ENCODE peak calls at places on chromosomes 6 and 20, in four cellular contexts. G is epithelial cell of proximal tubule; S is natural killer cell; M is CD4-positive, alpha-beta T cell. Z is an unnamed sample.

GRCh38 chr6:129567374-129567773 is 142.6 kb downstream of the ARHGAP18 start:
- DNase-seq in G (no peak), S (no peak), M (no peak), Z (no peak)

GRCh38 chr6:106973018-106973840 is 1.3 kb downstream of the CD24 start:
- DNase-seq in G (no peak), M (no peak), S (no peak), Z (no peak)

GRCh38 chr6:47413752-47414516 is 63.7 kb upstream of the CD2AP start:
- DNase-seq in S (no peak), G (no peak), M (no peak), Z (no peak)

GRCh38 chr6:139080255-139080920 is 51.8 kb downstream of the ABRACL start:
- DNase-seq in M (no peak), G (no peak), S (no peak), Z (no peak)

GRCh38 chr20:36277546-36277945 is 28.6 kb upstream of the DLGAP4 start:
- DNase-seq in M (no peak), S (no peak), G (no peak), Z (no peak)

GRCh38 chr6:33192105-33192646 is at the start of gene COL11A2:
- DNase-seq in G (no peak), S (no peak), M (no peak), Z (no peak)

GRCh38 chr6:30557683-30557981 is 537 bp downstream of the PRR3 start:
- DNase-seq in M (no peak), G (no peak), S (no peak), Z (no peak)

GRCh38 chr6:140921366-140922226 is 1211.1 kb upstream of the GJE1 start:
- DNase-seq in G (peak; percentile 76), M (no peak), S (no peak), Z (no peak)

GRCh38 chr6:118786696-118787453 is 107.1 kb upstream of the ASF1A start:
- DNase-seq in G (no peak), S (no peak), M (no peak), Z (no peak)

GRCh38 chr20:6866741-6867140 is 99.3 kb downstream of the BMP2 start:
- DNase-seq in S (no peak), G (no peak), M (no peak), Z (no peak)

GRCh38 chr6:83055366-83055964 is 10.2 kb downstream of the UBE3D start:
- DNase-seq in S (no peak), G (no peak), M (peak; percentile 10), Z (no peak)

GRCh38 chr6:40587240-40588069 is at the start of gene LRFN2:
- DNase-seq in S (peak; percentile 82), M (peak; percentile 57), G (no peak), Z (no peak)

GRCh38 chr6:104954091-104954797 is 2.7 kb upstream of the LIN28B start:
- DNase-seq in S (no peak), M (no peak), G (no peak), Z (no peak)

GRCh38 chr20:20229595-20229994 is 138.3 kb upstream of the INSM1 start:
- DNase-seq in G (no peak), S (no peak), M (no peak), Z (no peak)

GRCh38 chr20:51044796-51045195 is 21.9 kb upstream of the KCNG1 start:
- DNase-seq in M (no peak), S (no peak), G (no peak), Z (no peak)

GRCh38 chr20:53578492-53579222 is 15.0 kb downstream of the ZNF217 start:
- DNase-seq in S (peak; percentile 30), G (no peak), M (peak; percentile 38), Z (no peak)

GRCh38 chr20:22460231-22460630 is 124.1 kb downstream of the FOXA2 start:
- DNase-seq in M (no peak), S (no peak), G (no peak), Z (no peak)

GRCh38 chr6:62523630-62524029 is 237.6 kb upstream of the KHDRBS2 start:
- DNase-seq in M (no peak), S (no peak), G (no peak), Z (no peak)

GRCh38 chr6:100622907-100623692 is 158.4 kb upstream of the SIM1 start:
- DNase-seq in M (no peak), S (no peak), G (no peak), Z (no peak)

GRCh38 chr6:125966569-125966968 is 10.0 kb downstream of the HINT3 start:
- DNase-seq in M (no peak), S (no peak), G (no peak), Z (no peak)

GRCh38 chr6:157280947-157281346 is 42.4 kb downstream of the TMEM242 start:
- DNase-seq in G (no peak), S (no peak), M (no peak), Z (no peak)

GRCh38 chr20:21029356-21029755 is 76.8 kb downstream of the LINC00237 start:
- DNase-seq in M (no peak), G (no peak), S (no peak), Z (no peak)

GRCh38 chr6:146444195-146444594 is 99.4 kb upstream of the RAB32 start:
- DNase-seq in G (no peak), S (no peak), M (no peak), Z (no peak)

GRCh38 chr6:582370-582769 is 74.5 kb downstream of the HUS1B start:
- DNase-seq in G (no peak), M (no peak), S (no peak), Z (no peak)

GRCh38 chr6:168196385-168196860 is 117.4 kb upstream of the FRMD1 start:
- DNase-seq in G (no peak), S (no peak), M (no peak), Z (no peak)

GRCh38 chr6:136534268-136534667 is 16.0 kb downstream of the MAP7 start:
- DNase-seq in S (no peak), M (no peak), G (no peak), Z (no peak)

GRCh38 chr6:1745814-1746213 is 136.1 kb downstream of the FOXC1 start:
- DNase-seq in G (peak; percentile 91), S (no peak), M (no peak), Z (no peak)

GRCh38 chr20:2673453-2673852 is 9.4 kb upstream of the IDH3B start:
- DNase-seq in M (no peak), S (no peak), G (no peak), Z (no peak)

GRCh38 chr20:2672446-2672845 is 8.4 kb upstream of the IDH3B start:
- DNase-seq in G (no peak), S (no peak), M (no peak), Z (no peak)

DNA sequence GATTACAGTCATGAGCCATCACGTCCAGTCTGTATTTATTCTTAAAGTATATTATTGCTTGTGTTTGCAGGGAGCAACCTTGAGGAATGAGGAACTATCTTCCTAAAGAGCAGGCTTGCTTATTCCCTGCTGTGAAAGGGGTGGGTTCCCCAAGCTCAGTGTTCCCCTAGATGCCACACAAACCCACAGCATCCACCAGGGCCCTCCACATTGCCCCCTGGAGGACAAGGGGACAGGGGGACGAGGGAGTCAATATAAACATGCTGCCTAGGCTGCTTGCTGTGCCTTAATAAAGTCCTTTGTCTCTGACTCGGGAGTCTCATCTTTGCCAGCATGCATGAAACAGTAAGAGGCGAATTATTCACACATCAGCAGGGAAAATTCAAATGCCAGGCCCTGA is 8.0 kb upstream of the IDH3B start:
- DNase-seq in S (no peak), G (no peak), M (no peak), Z (no peak)
- TF ChIP-seq CTCF in S (no peak), G (peak; percentile 37), M (no peak), Z (no peak)

GRCh38 chr6:9948600-9949138 is 466.2 kb downstream of the TFAP2A start:
- DNase-seq in M (no peak), S (no peak), G (no peak), Z (no peak)
- TF ChIP-seq CTCF in M (no peak), S (no peak), G (no peak), Z (no peak)

GRCh38 chr6:66772785-66773184 is 1065.8 kb upstream of the EYS start:
- DNase-seq in S (no peak), G (no peak), M (no peak), Z (no peak)
- TF ChIP-seq CTCF in S (no peak), G (no peak), M (no peak), Z (no peak)

DNA sequence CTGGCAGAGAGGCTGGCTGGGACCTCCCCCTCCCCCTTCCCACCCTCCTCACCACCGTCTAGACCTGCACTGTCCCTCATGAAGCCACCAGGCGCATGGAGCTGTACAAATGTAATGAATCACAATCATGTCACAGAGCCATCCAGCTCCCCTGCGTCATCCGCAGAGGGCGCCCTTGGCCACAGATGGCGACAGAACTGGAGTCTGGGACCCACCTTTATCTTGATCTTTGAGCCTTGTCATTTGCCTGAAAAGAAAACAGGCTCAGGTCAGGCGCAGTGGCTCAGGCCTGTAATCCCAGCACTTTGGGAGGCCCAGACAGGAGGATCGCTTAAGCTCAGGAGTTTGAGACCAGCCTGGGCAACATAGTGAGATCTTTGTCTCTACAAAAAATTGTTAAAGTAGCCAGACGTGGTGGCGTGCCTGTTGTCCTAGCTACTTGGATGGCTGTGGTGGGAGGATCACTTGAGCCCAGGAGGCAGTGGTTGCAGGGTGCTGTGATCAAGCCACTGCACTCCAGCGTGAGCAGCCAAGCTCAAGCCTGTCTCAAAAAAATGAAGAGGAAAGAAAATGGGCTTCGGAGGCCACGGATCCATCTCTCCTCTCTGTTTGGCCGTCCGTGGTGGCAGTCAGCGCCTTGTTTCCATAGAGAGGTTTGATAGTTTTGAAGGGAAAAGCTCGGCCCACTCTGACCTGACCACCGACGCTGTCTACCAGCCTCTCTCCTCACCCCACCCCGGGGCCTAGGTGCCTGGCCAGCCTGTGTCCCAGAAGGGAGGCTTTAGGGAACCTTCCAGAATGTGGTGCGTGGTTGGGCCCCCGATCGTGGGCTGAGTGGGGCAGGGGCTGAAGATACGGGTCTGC is 6.2 kb downstream of the COL9A3 start:
- DNase-seq in S (no peak), M (no peak), G (no peak), Z (no peak)
- TF ChIP-seq CTCF in S (no peak), M (no peak), G (peak; percentile 51), Z (peak; percentile 47)

GRCh38 chr6:89313006-89313405 is 2.1 kb downstream of the GABRR2 start:
- DNase-seq in S (no peak), G (no peak), M (no peak), Z (no peak)

GRCh38 chr6:89311530-89311852 is 3.6 kb downstream of the GABRR2 start:
- DNase-seq in M (no peak), S (no peak), G (no peak), Z (no peak)

GRCh38 chr6:89314692-89315091 is 407 bp downstream of the GABRR2 start:
- DNase-seq in M (no peak), G (no peak), S (no peak), Z (no peak)

GRCh38 chr6:89310929-89311328 is 4.2 kb downstream of the GABRR2 start:
- DNase-seq in G (no peak), M (no peak), S (no peak), Z (no peak)

GRCh38 chr6:89311853-89312531 is 3.1 kb downstream of the GABRR2 start:
- DNase-seq in M (no peak), G (no peak), S (no peak), Z (no peak)
- TF ChIP-seq CTCF in M (no peak), G (peak; percentile 29), S (no peak), Z (no peak)

Z was measured in CD14-positive monocyte.